ENCODE peak calls at places on chromosome 3, in four cellular contexts. One of them, this sample, is unnamed.

GRCh38 chr3:132545471-132545870 is 51.6 kb upstream of the ACKR4 start:
- DNase-seq in posterior cingulate gyrus: no peak
- DNase-seq in BE2C: no peak
- DNase-seq in stimulated activated effector memory CD8-positive, alpha-beta T cell treated with anti-CD3 and anti-CD28 coated beads, Interleukin-12 subunit alpha, Interleukin-12 subunit beta, amount 100 ng/mL, for 72 hours: no peak
- DNase-seq in this sample: no peak

GRCh38 chr3:101567528-101568317 is 6.1 kb downstream of the TRMT10C start:
- DNase-seq in BE2C: no peak
- DNase-seq in posterior cingulate gyrus: no peak
- DNase-seq in stimulated activated effector memory CD8-positive, alpha-beta T cell treated with anti-CD3 and anti-CD28 coated beads, Interleukin-12 subunit alpha, Interleukin-12 subunit beta, amount 100 ng/mL, for 72 hours: no peak
- DNase-seq in this sample: no peak

GRCh38 chr3:34567266-34567665 is 768.8 kb downstream of the PDCD6IP start:
- DNase-seq in BE2C: no peak
- DNase-seq in posterior cingulate gyrus: no peak
- DNase-seq in stimulated activated effector memory CD8-positive, alpha-beta T cell treated with anti-CD3 and anti-CD28 coated beads, Interleukin-12 subunit alpha, Interleukin-12 subunit beta, amount 100 ng/mL, for 72 hours: no peak
- DNase-seq in this sample: no peak

GRCh38 chr3:132029182-132029902 is 5.5 kb downstream of the CPNE4 start:
- DNase-seq in posterior cingulate gyrus: peak
- DNase-seq in stimulated activated effector memory CD8-positive, alpha-beta T cell treated with anti-CD3 and anti-CD28 coated beads, Interleukin-12 subunit alpha, Interleukin-12 subunit beta, amount 100 ng/mL, for 72 hours: peak
- DNase-seq in BE2C: peak
- DNase-seq in this sample: peak

GRCh38 chr3:64530434-64531049 is 157.3 kb downstream of the ADAMTS9 start:
- DNase-seq in BE2C: peak
- DNase-seq in stimulated activated effector memory CD8-positive, alpha-beta T cell treated with anti-CD3 and anti-CD28 coated beads, Interleukin-12 subunit alpha, Interleukin-12 subunit beta, amount 100 ng/mL, for 72 hours: no peak
- DNase-seq in posterior cingulate gyrus: no peak
- DNase-seq in this sample: peak

GRCh38 chr3:138862531-138862923 is 27.8 kb upstream of the PIK3CB start:
- DNase-seq in posterior cingulate gyrus: no peak
- DNase-seq in stimulated activated effector memory CD8-positive, alpha-beta T cell treated with anti-CD3 and anti-CD28 coated beads, Interleukin-12 subunit alpha, Interleukin-12 subunit beta, amount 100 ng/mL, for 72 hours: no peak
- DNase-seq in BE2C: no peak
- DNase-seq in this sample: no peak

GRCh38 chr3:187978433-187979011 is 175.4 kb upstream of the LPP start:
- DNase-seq in BE2C: no peak
- DNase-seq in stimulated activated effector memory CD8-positive, alpha-beta T cell treated with anti-CD3 and anti-CD28 coated beads, Interleukin-12 subunit alpha, Interleukin-12 subunit beta, amount 100 ng/mL, for 72 hours: no peak
- DNase-seq in posterior cingulate gyrus: no peak
- DNase-seq in this sample: no peak

GRCh38 chr3:117127147-117127546 is 417.6 kb downstream of the TUSC7 start:
- DNase-seq in stimulated activated effector memory CD8-positive, alpha-beta T cell treated with anti-CD3 and anti-CD28 coated beads, Interleukin-12 subunit alpha, Interleukin-12 subunit beta, amount 100 ng/mL, for 72 hours: no peak
- DNase-seq in BE2C: no peak
- DNase-seq in posterior cingulate gyrus: no peak
- DNase-seq in this sample: no peak

GRCh38 chr3:5160926-5161858 is 26.3 kb upstream of the EDEM1 start:
- DNase-seq in posterior cingulate gyrus: peak
- DNase-seq in BE2C: no peak
- DNase-seq in stimulated activated effector memory CD8-positive, alpha-beta T cell treated with anti-CD3 and anti-CD28 coated beads, Interleukin-12 subunit alpha, Interleukin-12 subunit beta, amount 100 ng/mL, for 72 hours: no peak
- DNase-seq in this sample: no peak

GRCh38 chr3:9343115-9343514 is 19.7 kb upstream of the THUMPD3 start:
- DNase-seq in BE2C: no peak
- DNase-seq in posterior cingulate gyrus: no peak
- DNase-seq in stimulated activated effector memory CD8-positive, alpha-beta T cell treated with anti-CD3 and anti-CD28 coated beads, Interleukin-12 subunit alpha, Interleukin-12 subunit beta, amount 100 ng/mL, for 72 hours: no peak
- DNase-seq in this sample: no peak

GRCh38 chr3:45204136-45204535 is 22.0 kb downstream of the TMEM158 start:
- DNase-seq in stimulated activated effector memory CD8-positive, alpha-beta T cell treated with anti-CD3 and anti-CD28 coated beads, Interleukin-12 subunit alpha, Interleukin-12 subunit beta, amount 100 ng/mL, for 72 hours: no peak
- DNase-seq in BE2C: no peak
- DNase-seq in posterior cingulate gyrus: no peak
- DNase-seq in this sample: no peak

GRCh38 chr3:171028779-171029232 is 2.3 kb upstream of the SLC2A2 start:
- DNase-seq in stimulated activated effector memory CD8-positive, alpha-beta T cell treated with anti-CD3 and anti-CD28 coated beads, Interleukin-12 subunit alpha, Interleukin-12 subunit beta, amount 100 ng/mL, for 72 hours: no peak
- DNase-seq in BE2C: no peak
- DNase-seq in posterior cingulate gyrus: no peak
- DNase-seq in this sample: no peak

GRCh38 chr3:10185804-10186762 is 21.4 kb downstream of the IRAK2 start:
- DNase-seq in BE2C: no peak
- DNase-seq in stimulated activated effector memory CD8-positive, alpha-beta T cell treated with anti-CD3 and anti-CD28 coated beads, Interleukin-12 subunit alpha, Interleukin-12 subunit beta, amount 100 ng/mL, for 72 hours: no peak
- DNase-seq in posterior cingulate gyrus: peak
- DNase-seq in this sample: no peak

GRCh38 chr3:150359381-150359780 is 48.7 kb upstream of the TSC22D2 start:
- DNase-seq in stimulated activated effector memory CD8-positive, alpha-beta T cell treated with anti-CD3 and anti-CD28 coated beads, Interleukin-12 subunit alpha, Interleukin-12 subunit beta, amount 100 ng/mL, for 72 hours: no peak
- DNase-seq in BE2C: no peak
- DNase-seq in posterior cingulate gyrus: no peak
- DNase-seq in this sample: no peak

GRCh38 chr3:80556728-80557127 is 788.9 kb upstream of the ROBO1 start:
- DNase-seq in posterior cingulate gyrus: no peak
- DNase-seq in BE2C: peak
- DNase-seq in stimulated activated effector memory CD8-positive, alpha-beta T cell treated with anti-CD3 and anti-CD28 coated beads, Interleukin-12 subunit alpha, Interleukin-12 subunit beta, amount 100 ng/mL, for 72 hours: no peak
- DNase-seq in this sample: no peak

GRCh38 chr3:72213296-72214064 is 428.5 kb upstream of the PROK2 start:
- DNase-seq in BE2C: no peak
- DNase-seq in posterior cingulate gyrus: no peak
- DNase-seq in stimulated activated effector memory CD8-positive, alpha-beta T cell treated with anti-CD3 and anti-CD28 coated beads, Interleukin-12 subunit alpha, Interleukin-12 subunit beta, amount 100 ng/mL, for 72 hours: no peak
- DNase-seq in this sample: no peak

GRCh38 chr3:197398301-197398878 is 100.0 kb upstream of the DLG1 start:
- DNase-seq in posterior cingulate gyrus: no peak
- DNase-seq in stimulated activated effector memory CD8-positive, alpha-beta T cell treated with anti-CD3 and anti-CD28 coated beads, Interleukin-12 subunit alpha, Interleukin-12 subunit beta, amount 100 ng/mL, for 72 hours: no peak
- DNase-seq in BE2C: no peak
- DNase-seq in this sample: no peak

GRCh38 chr3:12439161-12439560 is 45.1 kb upstream of the TSEN2 start:
- DNase-seq in stimulated activated effector memory CD8-positive, alpha-beta T cell treated with anti-CD3 and anti-CD28 coated beads, Interleukin-12 subunit alpha, Interleukin-12 subunit beta, amount 100 ng/mL, for 72 hours: no peak
- DNase-seq in BE2C: no peak
- DNase-seq in posterior cingulate gyrus: no peak
- DNase-seq in this sample: no peak

GRCh38 chr3:39404943-39405686 is 1.4 kb upstream of the RPSA start:
- DNase-seq in stimulated activated effector memory CD8-positive, alpha-beta T cell treated with anti-CD3 and anti-CD28 coated beads, Interleukin-12 subunit alpha, Interleukin-12 subunit beta, amount 100 ng/mL, for 72 hours: no peak
- DNase-seq in BE2C: no peak
- DNase-seq in posterior cingulate gyrus: no peak
- DNase-seq in this sample: no peak

GRCh38 chr3:149579838-149580542 is 77.8 kb downstream of the WWTR1 start:
- DNase-seq in BE2C: no peak
- DNase-seq in stimulated activated effector memory CD8-positive, alpha-beta T cell treated with anti-CD3 and anti-CD28 coated beads, Interleukin-12 subunit alpha, Interleukin-12 subunit beta, amount 100 ng/mL, for 72 hours: no peak
- DNase-seq in posterior cingulate gyrus: no peak
- DNase-seq in this sample: no peak

GRCh38 chr3:12237076-12237475 is 51.8 kb upstream of the PPARG start:
- DNase-seq in posterior cingulate gyrus: no peak
- DNase-seq in BE2C: no peak
- DNase-seq in stimulated activated effector memory CD8-positive, alpha-beta T cell treated with anti-CD3 and anti-CD28 coated beads, Interleukin-12 subunit alpha, Interleukin-12 subunit beta, amount 100 ng/mL, for 72 hours: no peak
- DNase-seq in this sample: no peak

GRCh38 chr3:69384379-69384778 is 1.5 kb downstream of the FRMD4B start:
- DNase-seq in posterior cingulate gyrus: no peak
- DNase-seq in BE2C: no peak
- DNase-seq in stimulated activated effector memory CD8-positive, alpha-beta T cell treated with anti-CD3 and anti-CD28 coated beads, Interleukin-12 subunit alpha, Interleukin-12 subunit beta, amount 100 ng/mL, for 72 hours: no peak
- DNase-seq in this sample: no peak

GRCh38 chr3:10023587-10024310 is 2.5 kb upstream of the FANCD2 start:
- DNase-seq in posterior cingulate gyrus: no peak
- DNase-seq in stimulated activated effector memory CD8-positive, alpha-beta T cell treated with anti-CD3 and anti-CD28 coated beads, Interleukin-12 subunit alpha, Interleukin-12 subunit beta, amount 100 ng/mL, for 72 hours: no peak
- DNase-seq in BE2C: no peak
- DNase-seq in this sample: no peak

GRCh38 chr3:156615592-156616173 is 58.7 kb upstream of the TIPARP start:
- DNase-seq in BE2C: no peak
- DNase-seq in stimulated activated effector memory CD8-positive, alpha-beta T cell treated with anti-CD3 and anti-CD28 coated beads, Interleukin-12 subunit alpha, Interleukin-12 subunit beta, amount 100 ng/mL, for 72 hours: no peak
- DNase-seq in posterior cingulate gyrus: peak
- DNase-seq in this sample: peak

GRCh38 chr3:144549161-144549560 is 577.5 kb downstream of the DIPK2A start:
- DNase-seq in posterior cingulate gyrus: no peak
- DNase-seq in BE2C: no peak
- DNase-seq in stimulated activated effector memory CD8-positive, alpha-beta T cell treated with anti-CD3 and anti-CD28 coated beads, Interleukin-12 subunit alpha, Interleukin-12 subunit beta, amount 100 ng/mL, for 72 hours: no peak
- DNase-seq in this sample: no peak

GRCh38 chr3:188220988-188221818 is 67.2 kb downstream of the LPP start:
- DNase-seq in BE2C: no peak
- DNase-seq in stimulated activated effector memory CD8-positive, alpha-beta T cell treated with anti-CD3 and anti-CD28 coated beads, Interleukin-12 subunit alpha, Interleukin-12 subunit beta, amount 100 ng/mL, for 72 hours: no peak
- DNase-seq in posterior cingulate gyrus: no peak
- DNase-seq in this sample: no peak